ENCODE peak calls at places on chromosomes 4 and X, in six cellular contexts. J is body of pancreas, S is GM12865, G is lower lobe of right lung, R is AG09309, T is breast epithelium. M is an unnamed sample.

GRCh38 chrX:19990225-19990518 is 689 bp downstream of the BCLAF3 start:
- DNase-seq in G (no peak), J (no peak), T (no peak), S (no peak), R (no peak), M (no peak)

GRCh38 chr4:181860157-181860556 is 383.0 kb upstream of the TENM3 start:
- DNase-seq in G (no peak), S (no peak), T (no peak), J (no peak), R (peak), M (no peak)

GRCh38 chr4:104491396-104491821 is 3.3 kb downstream of the CXXC4 start:
- DNase-seq in T (no peak), R (no peak), G (peak), J (no peak), S (peak), M (no peak)

GRCh38 chr4:186701273-186701672 is 22.4 kb downstream of the FAT1 start:
- DNase-seq in J (peak), G (no peak), R (no peak), T (peak), S (no peak), M (no peak)

GRCh38 chr4:124483043-124483906 is 229.3 kb downstream of the ANKRD50 start:
- DNase-seq in J (no peak), R (no peak), S (no peak), G (no peak), T (no peak), M (no peak)

GRCh38 chr4:89158884-89159503 is 47.7 kb downstream of the TIGD2 start:
- DNase-seq in G (no peak), T (no peak), S (peak), R (no peak), J (peak), M (no peak)

GRCh38 chrX:136251042-136251991 is at the start of gene MAP7D3:
- DNase-seq in T (no peak), J (peak), R (no peak), G (peak), S (peak), M (no peak)

GRCh38 chr4:40887690-40888089 is 137.9 kb downstream of the NSUN7 start:
- DNase-seq in J (peak), S (no peak), T (peak), G (no peak), R (peak), M (peak)

GRCh38 chr4:137510866-137511265 is 21.4 kb downstream of the PCDH18 start:
- DNase-seq in T (no peak), S (no peak), R (peak), G (no peak), J (peak), M (peak)

GRCh38 chr4:110614981-110615365 is 7.9 kb downstream of the PITX2 start:
- DNase-seq in T (no peak), S (no peak), J (no peak), G (no peak), R (no peak), M (no peak)

GRCh38 chr4:110618091-110619000 is 4.5 kb downstream of the PITX2 start:
- DNase-seq in G (no peak), R (no peak), T (no peak), J (no peak), S (no peak), M (no peak)

GRCh38 chr4:110615366-110616161 is 7.3 kb downstream of the PITX2 start:
- DNase-seq in J (no peak), S (no peak), T (no peak), R (no peak), G (no peak), M (no peak)

GRCh38 chr4:110617095-110617494 is 5.8 kb downstream of the PITX2 start:
- DNase-seq in T (no peak), S (no peak), R (no peak), J (no peak), G (no peak), M (no peak)

GRCh38 chr4:110616162-110617062 is 6.5 kb downstream of the PITX2 start:
- DNase-seq in G (no peak), R (no peak), J (no peak), T (no peak), S (no peak), M (no peak)
- H3K4me3 ChIP-seq in G (no peak), R (no peak), J (no peak), T (no peak), S (no peak), M (no peak)

GRCh38 chr4:47836655-47837581 is 949 bp downstream of the CORIN start:
- DNase-seq in G (peak), R (peak), J (peak), S (peak), T (peak), M (peak)

GRCh38 chr4:47837582-47838294 is at the start of gene CORIN:
- DNase-seq in R (no peak), T (no peak), J (no peak), S (no peak), G (peak), M (no peak)

GRCh38 chr4:47838445-47838844 is 578 bp upstream of the CORIN start:
- DNase-seq in R (no peak), T (no peak), S (no peak), G (no peak), J (no peak), M (no peak)

GRCh38 chr4:47840291-47840690 is 2.4 kb upstream of the CORIN start:
- DNase-seq in S (no peak), R (no peak), J (no peak), T (no peak), G (no peak), M (no peak)

DNA sequence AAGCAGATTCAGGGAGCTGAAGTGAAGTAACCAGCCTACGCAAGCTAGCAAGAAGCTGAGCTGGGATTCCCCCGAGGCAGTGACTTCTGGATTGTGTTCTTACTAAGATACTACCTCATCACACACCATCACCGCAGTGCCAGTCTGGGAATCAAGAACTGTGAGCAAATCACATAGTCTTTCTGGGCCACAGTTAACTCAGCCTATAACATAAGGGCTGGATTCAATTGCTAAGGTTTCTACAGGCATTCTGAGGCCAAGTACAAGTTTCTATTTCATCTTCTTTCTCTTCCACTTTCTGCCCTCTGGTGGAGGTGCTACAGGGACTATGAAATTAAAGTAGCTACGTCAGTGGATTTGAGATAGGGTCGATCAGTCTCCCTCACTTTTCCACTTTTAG is 1.4 kb upstream of the CORIN start:
- DNase-seq in J (no peak), G (no peak), S (peak), T (no peak), R (peak), M (no peak)
- TF ChIP-seq CTCF in J (peak), G (peak), S (peak), T (no peak), R (peak), M (peak)

DNA sequence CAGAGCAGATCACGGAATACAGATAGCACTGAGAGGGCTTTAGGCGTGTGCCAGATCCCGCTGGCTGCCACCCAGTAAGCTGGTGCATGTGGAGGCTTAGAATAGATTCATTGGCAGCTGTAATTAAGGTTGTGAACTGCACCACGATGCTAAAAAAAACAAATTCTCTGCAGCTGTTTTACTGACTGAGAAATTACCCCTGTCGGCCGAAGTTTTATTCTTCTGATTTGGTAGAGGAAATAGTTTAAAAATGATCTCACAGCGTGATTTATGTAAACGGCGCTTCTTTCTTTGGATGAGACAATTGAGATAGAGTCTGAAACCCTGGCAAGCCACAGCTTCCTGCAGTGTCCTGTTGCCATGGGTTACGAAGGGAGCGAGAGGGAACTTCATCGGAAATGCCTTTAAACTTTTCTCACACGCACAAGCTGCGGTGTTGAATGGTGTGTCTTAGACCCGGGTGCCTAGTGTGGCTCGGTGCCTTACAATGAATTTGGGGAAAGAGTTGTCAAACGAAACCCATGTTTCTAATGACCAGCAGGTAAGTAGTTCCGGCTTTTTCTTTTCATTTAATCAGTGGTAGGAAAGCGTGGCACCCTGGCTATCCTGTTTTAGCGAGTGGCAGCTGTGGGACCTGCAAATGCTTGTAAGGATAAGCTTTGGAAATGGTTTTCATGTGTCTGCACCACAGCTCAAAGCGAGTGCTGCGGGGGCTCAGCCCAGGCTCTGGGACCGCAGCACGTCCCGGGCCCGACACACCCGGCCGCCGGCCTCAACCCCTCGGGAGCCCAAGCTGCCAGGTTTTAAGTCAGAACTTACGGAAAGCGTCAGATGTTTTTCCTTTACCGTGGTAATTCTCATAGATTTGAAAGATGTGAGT is 71.7 kb upstream of the HGFAC start:
- DNase-seq in T (no peak), J (peak), G (peak), S (peak), R (peak), M (peak)
- H3K4me3 ChIP-seq in T (peak), J (no peak), G (peak), S (no peak), R (peak), M (peak)

GRCh38 chr4:158147151-158147550 is 25.7 kb downstream of the GASK1B start:
- DNase-seq in T (no peak), G (no peak), R (no peak), J (no peak), S (no peak), M (no peak)
- TF ChIP-seq CTCF in T (no peak), G (no peak), R (no peak), J (no peak), S (no peak), M (no peak)

GRCh38 chrX:47960400-47960799 is 43.4 kb downstream of the ZNF182 start:
- DNase-seq in S (no peak), G (no peak), T (no peak), R (no peak), J (peak), M (no peak)
- H3K4me3 ChIP-seq in S (no peak), G (no peak), T (no peak), R (no peak), J (no peak), M (no peak)

DNA sequence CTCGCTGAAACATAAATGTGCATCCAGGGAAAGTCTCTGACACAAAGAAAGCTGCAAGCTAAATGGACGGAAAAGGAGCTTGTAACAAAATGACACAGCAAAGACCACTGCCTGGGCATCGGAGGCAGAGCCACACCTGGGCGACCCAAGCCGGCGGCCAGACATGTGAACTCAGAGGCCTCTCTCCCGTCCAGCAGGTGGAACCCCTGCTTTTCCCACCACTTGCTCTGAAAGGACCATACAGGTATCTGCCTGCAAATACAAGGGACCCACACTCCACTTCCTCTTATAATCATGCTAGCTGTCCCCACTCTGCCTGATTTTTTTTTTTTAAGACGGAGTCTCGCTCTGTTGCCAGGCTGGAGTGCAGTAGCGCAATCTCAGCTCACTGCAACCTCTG is 12.0 kb downstream of the CPLX1 start:
- DNase-seq in G (peak), S (peak), J (no peak), R (no peak), T (no peak), M (no peak)
- TF ChIP-seq CTCF in G (no peak), S (peak), J (peak), R (no peak), T (no peak), M (peak)

GRCh38 chr4:119626420-119626819 is 2.2 kb downstream of the PDE5A start:
- DNase-seq in R (no peak), G (no peak), J (no peak), S (no peak), T (no peak), M (no peak)

GRCh38 chr4:119627267-119628190 is 1.1 kb downstream of the PDE5A start:
- DNase-seq in T (peak), R (no peak), J (peak), S (peak), G (peak), M (peak)

GRCh38 chr4:119626943-119627266 is 1.7 kb downstream of the PDE5A start:
- DNase-seq in S (no peak), J (no peak), R (no peak), G (no peak), T (no peak), M (no peak)

GRCh38 chr4:119628281-119629141 is at the start of gene PDE5A:
- DNase-seq in T (peak), J (peak), G (peak), S (peak), R (no peak), M (peak)

GRCh38 chr4:119623025-119623424 is 5.6 kb downstream of the PDE5A start:
- DNase-seq in G (no peak), R (no peak), J (no peak), S (no peak), T (no peak), M (no peak)
- H3K4me3 ChIP-seq in G (no peak), R (no peak), J (no peak), S (no peak), T (no peak), M (peak)

M was measured in AG04450.